ENCODE peak calls at places on chromosomes 16 and 17, in five cellular contexts. One of them, this sample, is unnamed.

GRCh38 chr16:814974-815373 is 14.4 kb upstream of the GNG13 start:
- DNase-seq in fibroblast of gingiva: no peak
- DNase-seq in NCI-H1048: no peak
- DNase-seq in MV-4-11: peak; percentile 35
- DNase-seq in endothelial cell: no peak
- DNase-seq in this sample: no peak

GRCh38 chr16:67723151-67723915 is 4.2 kb upstream of the GFOD2 start:
- DNase-seq in fibroblast of gingiva: peak; percentile 56
- DNase-seq in NCI-H1048: no peak
- DNase-seq in MV-4-11: no peak
- DNase-seq in endothelial cell: no peak
- DNase-seq in this sample: peak; percentile 53

GRCh38 chr17:17545031-17545820 is 46.3 kb downstream of the PEMT start:
- DNase-seq in fibroblast of gingiva: peak; percentile 57
- DNase-seq in NCI-H1048: no peak
- DNase-seq in MV-4-11: no peak
- DNase-seq in endothelial cell: no peak
- DNase-seq in this sample: no peak

GRCh38 chr17:15092762-15093161 is 172.4 kb downstream of the PMP22 start:
- DNase-seq in fibroblast of gingiva: no peak
- DNase-seq in NCI-H1048: no peak
- DNase-seq in MV-4-11: no peak
- DNase-seq in endothelial cell: no peak
- DNase-seq in this sample: no peak

GRCh38 chr16:73036074-73036826 is 11.7 kb downstream of the ZFHX3 start:
- DNase-seq in fibroblast of gingiva: no peak
- DNase-seq in NCI-H1048: peak; percentile 62
- DNase-seq in MV-4-11: no peak
- DNase-seq in endothelial cell: no peak
- DNase-seq in this sample: no peak

GRCh38 chr16:48393843-48394703 is 8.9 kb upstream of the SIAH1 start:
- DNase-seq in fibroblast of gingiva: peak; percentile 83
- DNase-seq in NCI-H1048: no peak
- DNase-seq in MV-4-11: peak; percentile 18
- DNase-seq in endothelial cell: no peak
- DNase-seq in this sample: no peak

GRCh38 chr16:64292953-64293352 is 828.9 kb downstream of the CDH11 start:
- DNase-seq in fibroblast of gingiva: no peak
- DNase-seq in NCI-H1048: no peak
- DNase-seq in MV-4-11: no peak
- DNase-seq in endothelial cell: no peak
- DNase-seq in this sample: no peak

GRCh38 chr17:56819431-56820145 is 14.1 kb downstream of the C17orf67 start:
- DNase-seq in fibroblast of gingiva: peak; percentile 46
- DNase-seq in NCI-H1048: no peak
- DNase-seq in MV-4-11: peak; percentile 65
- DNase-seq in endothelial cell: peak; percentile 83
- DNase-seq in this sample: peak; percentile 30

GRCh38 chr16:50305441-50306061 is 39.2 kb downstream of the ADCY7 start:
- DNase-seq in fibroblast of gingiva: no peak
- DNase-seq in NCI-H1048: no peak
- DNase-seq in MV-4-11: no peak
- DNase-seq in endothelial cell: no peak
- DNase-seq in this sample: no peak

GRCh38 chr17:78075011-78075410 is 53.5 kb downstream of the TMC6 start:
- DNase-seq in fibroblast of gingiva: no peak
- DNase-seq in NCI-H1048: no peak
- DNase-seq in MV-4-11: no peak
- DNase-seq in endothelial cell: no peak
- DNase-seq in this sample: no peak

GRCh38 chr16:23362460-23363317 is 60.6 kb downstream of the SCNN1B start:
- DNase-seq in fibroblast of gingiva: no peak
- DNase-seq in NCI-H1048: no peak
- DNase-seq in MV-4-11: no peak
- DNase-seq in endothelial cell: no peak
- DNase-seq in this sample: no peak

GRCh38 chr16:56688762-56689161 is 6.5 kb downstream of the MT1X start:
- DNase-seq in fibroblast of gingiva: no peak
- DNase-seq in NCI-H1048: no peak
- DNase-seq in MV-4-11: no peak
- DNase-seq in endothelial cell: no peak
- DNase-seq in this sample: no peak

GRCh38 chr16:79618712-79619050 is 18.1 kb upstream of the MAF start:
- DNase-seq in fibroblast of gingiva: no peak
- DNase-seq in NCI-H1048: no peak
- DNase-seq in MV-4-11: no peak
- DNase-seq in endothelial cell: no peak
- DNase-seq in this sample: no peak

GRCh38 chr17:48110722-48111121 is 3.2 kb downstream of the SNX11 start:
- DNase-seq in fibroblast of gingiva: no peak
- DNase-seq in NCI-H1048: no peak
- DNase-seq in MV-4-11: no peak
- DNase-seq in endothelial cell: no peak
- DNase-seq in this sample: no peak

GRCh38 chr17:73803867-73804539 is 159.8 kb upstream of the SDK2 start:
- DNase-seq in fibroblast of gingiva: no peak
- DNase-seq in NCI-H1048: no peak
- DNase-seq in MV-4-11: no peak
- DNase-seq in endothelial cell: no peak
- DNase-seq in this sample: no peak

GRCh38 chr17:49552070-49552751 is 23.5 kb upstream of the NXPH3 start:
- DNase-seq in fibroblast of gingiva: no peak
- DNase-seq in NCI-H1048: no peak
- DNase-seq in MV-4-11: no peak
- DNase-seq in endothelial cell: no peak
- DNase-seq in this sample: no peak

GRCh38 chr16:89853306-89853993 is 19.9 kb upstream of the TCF25 start:
- DNase-seq in fibroblast of gingiva: no peak
- DNase-seq in NCI-H1048: no peak
- DNase-seq in MV-4-11: no peak
- DNase-seq in endothelial cell: no peak
- DNase-seq in this sample: no peak

GRCh38 chr17:6712058-6712853 is 913 bp downstream of the SLC13A5 start:
- DNase-seq in fibroblast of gingiva: no peak
- DNase-seq in NCI-H1048: no peak
- DNase-seq in MV-4-11: peak; percentile 56
- DNase-seq in endothelial cell: peak; percentile 19
- DNase-seq in this sample: peak; percentile 56

GRCh38 chr17:77186141-77186604 is 45.4 kb downstream of the SEC14L1 start:
- DNase-seq in fibroblast of gingiva: no peak
- DNase-seq in NCI-H1048: no peak
- DNase-seq in MV-4-11: no peak
- DNase-seq in endothelial cell: no peak
- DNase-seq in this sample: no peak

GRCh38 chr16:88065747-88066142 is 114.5 kb downstream of the BANP start:
- DNase-seq in fibroblast of gingiva: no peak
- DNase-seq in NCI-H1048: no peak
- DNase-seq in MV-4-11: no peak
- DNase-seq in endothelial cell: no peak
- DNase-seq in this sample: no peak

GRCh38 chr17:79097226-79098055 is 22.8 kb downstream of the ENGASE start:
- DNase-seq in fibroblast of gingiva: no peak
- DNase-seq in NCI-H1048: no peak
- DNase-seq in MV-4-11: no peak
- DNase-seq in endothelial cell: no peak
- DNase-seq in this sample: no peak

GRCh38 chr16:83113811-83114210 is 487.0 kb downstream of the CDH13 start:
- DNase-seq in fibroblast of gingiva: peak; percentile 22
- DNase-seq in NCI-H1048: no peak
- DNase-seq in MV-4-11: no peak
- DNase-seq in endothelial cell: no peak
- DNase-seq in this sample: no peak

GRCh38 chr17:75367312-75367711 is 38.2 kb downstream of the GRB2 start:
- DNase-seq in fibroblast of gingiva: no peak
- DNase-seq in NCI-H1048: no peak
- DNase-seq in MV-4-11: peak; percentile 36
- DNase-seq in endothelial cell: no peak
- DNase-seq in this sample: no peak

GRCh38 chr17:80942360-80943345 is 49.0 kb upstream of the CHMP6 start:
- DNase-seq in fibroblast of gingiva: peak; percentile 95
- DNase-seq in NCI-H1048: no peak
- DNase-seq in MV-4-11: no peak
- DNase-seq in endothelial cell: no peak
- DNase-seq in this sample: no peak